ENCODE peak calls at places on chromosomes 1 and 21, in five cellular contexts. W is Peyer's patch, Y is breast epithelium, V is BE2C, O is iPS DF 6.9. G is an unnamed sample.

GRCh38 chr1:155010211-155010918 is 7.8 kb downstream of the ZBTB7B start:
- DNase-seq in W (peak; percentile 65), Y (no peak), V (no peak), O (no peak), G (no peak)

GRCh38 chr1:47853059-47853458 is 144.1 kb downstream of the TRABD2B start:
- DNase-seq in W (peak; percentile 22), Y (no peak), V (no peak), O (no peak), G (no peak)

GRCh38 chr1:33971913-33972312 is 108.0 kb downstream of the HMGB4 start:
- DNase-seq in W (no peak), Y (no peak), V (no peak), O (no peak), G (no peak)

GRCh38 chr1:49036700-49037099 is 260.0 kb upstream of the BEND5 start:
- DNase-seq in W (no peak), Y (no peak), V (no peak), O (no peak), G (no peak)

GRCh38 chr1:167661527-167662436 is 31.8 kb downstream of the RCSD1 start:
- DNase-seq in W (no peak), Y (no peak), V (no peak), O (no peak), G (no peak)

GRCh38 chr1:43774359-43774758 is 67.0 kb downstream of the ST3GAL3 start:
- DNase-seq in W (no peak), Y (no peak), V (no peak), O (no peak), G (no peak)

GRCh38 chr1:33586111-33586510 is 113.7 kb downstream of the ZSCAN20 start:
- DNase-seq in W (no peak), Y (no peak), V (no peak), O (no peak), G (no peak)

GRCh38 chr1:215523128-215523861 is 43.8 kb upstream of the KCTD3 start:
- DNase-seq in W (no peak), Y (no peak), V (no peak), O (no peak), G (no peak)

GRCh38 chr1:110647254-110647891 is 27.4 kb downstream of the KCNA3 start:
- DNase-seq in W (no peak), Y (no peak), V (no peak), O (no peak), G (no peak)

GRCh38 chr1:66271904-66272254 is 262.1 kb upstream of the SGIP1 start:
- DNase-seq in W (no peak), Y (no peak), V (peak; percentile 8), O (no peak), G (no peak)

GRCh38 chr21:46569071-46569470 is 35.8 kb downstream of the S100B start:
- DNase-seq in W (no peak), Y (no peak), V (no peak), O (no peak), G (no peak)

GRCh38 chr1:59393211-59394180 is 96.6 kb downstream of the FGGY start:
- DNase-seq in W (peak; percentile 52), Y (peak; percentile 77), V (no peak), O (peak; percentile 7), G (no peak)

GRCh38 chr1:205480349-205481278 is 23.9 kb upstream of the CDK18 start:
- DNase-seq in W (no peak), Y (no peak), V (no peak), O (no peak), G (peak; percentile 74)

GRCh38 chr1:36523850-36524249 is 41.1 kb upstream of the CSF3R start:
- DNase-seq in W (peak; percentile 19), Y (no peak), V (no peak), O (no peak), G (no peak)

GRCh38 chr21:37393786-37394185 is 27.2 kb downstream of the DYRK1A start:
- DNase-seq in W (no peak), Y (no peak), V (no peak), O (no peak), G (no peak)

GRCh38 chr1:23475134-23475628 is 8.8 kb downstream of the ASAP3 start:
- DNase-seq in W (no peak), Y (peak; percentile 67), V (no peak), O (no peak), G (no peak)

GRCh38 chr1:204338359-204338758 is 21.4 kb downstream of the PLEKHA6 start:
- DNase-seq in W (no peak), Y (no peak), V (no peak), O (no peak), G (no peak)

GRCh38 chr21:46115441-46116188 is 17.7 kb downstream of the COL6A2 start:
- DNase-seq in W (no peak), Y (no peak), V (peak; percentile 3), O (no peak), G (no peak)

GRCh38 chr1:230278871-230279582 is 147.1 kb downstream of the PGBD5 start:
- DNase-seq in W (peak; percentile 36), Y (no peak), V (no peak), O (no peak), G (no peak)

GRCh38 chr21:14482165-14482564 is 64.0 kb downstream of the SAMSN1 start:
- DNase-seq in W (peak; percentile 55), Y (no peak), V (no peak), O (no peak), G (no peak)

GRCh38 chr21:46002841-46003574 is 21.4 kb downstream of the COL6A1 start:
- DNase-seq in W (peak; percentile 40), Y (peak; percentile 15), V (peak; percentile 8), O (no peak), G (no peak)

GRCh38 chr1:145750444-145750843 is 31.1 kb downstream of the CD160 start:
- DNase-seq in W (no peak), Y (no peak), V (no peak), O (no peak), G (no peak)
- H3K36me3 ChIP-seq in W (no peaks in the 10 kb centered on the region), Y (peaks cover 8% of the 10 kb centered on the region), V (peaks cover 26% of the 10 kb centered on the region), O (peaks cover 3% of the 10 kb centered on the region), G (peaks cover 7% of the 10 kb centered on the region)

GRCh38 chr1:150226486-150226885 is 9.4 kb downstream of the ANP32E start:
- DNase-seq in W (no peak), Y (no peak), V (no peak), O (no peak), G (no peak)

GRCh38 chr1:150221552-150221951 is 14.4 kb downstream of the ANP32E start:
- DNase-seq in W (no peak), Y (no peak), V (no peak), O (no peak), G (no peak)

GRCh38 chr1:150225546-150225945 is 10.4 kb downstream of the ANP32E start:
- DNase-seq in W (no peak), Y (no peak), V (no peak), O (no peak), G (no peak)

GRCh38 chr1:150227228-150227627 is 8.7 kb downstream of the ANP32E start:
- DNase-seq in W (no peak), Y (no peak), V (no peak), O (no peak), G (no peak)
- H3K36me3 ChIP-seq in W (peaks cover 3% of the 10 kb centered on the region), Y (no peaks in the 10 kb centered on the region), V (peaks cover 79% of the 10 kb centered on the region), O (peaks cover 15% of the 10 kb centered on the region), G (peaks cover 17% of the 10 kb centered on the region)

DNA sequence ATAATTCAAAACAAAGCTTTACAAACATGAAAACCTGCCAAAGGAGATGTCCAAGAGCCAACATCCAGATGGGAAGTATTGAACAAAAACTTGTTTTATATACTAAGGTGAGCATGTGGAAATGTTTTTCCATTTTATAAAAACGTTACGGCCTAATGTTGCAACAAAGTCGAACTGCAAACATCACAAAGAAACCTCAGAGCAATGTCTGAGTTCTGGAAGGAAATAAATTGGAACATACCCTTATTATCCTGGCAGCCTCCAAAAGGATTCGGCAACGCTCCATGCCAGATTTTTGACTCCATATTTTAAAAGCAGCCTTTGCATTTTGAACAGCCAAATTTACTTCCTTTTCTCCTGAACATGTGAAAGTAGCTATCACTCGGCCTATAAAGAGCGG is 3.4 kb downstream of the ALDH9A1 start:
- DNase-seq in W (no peak), Y (no peak), V (no peak), O (no peak), G (no peak)
- H3K36me3 ChIP-seq in W (no peaks in the 10 kb centered on the region), Y (no peaks in the 10 kb centered on the region), V (no peaks in the 10 kb centered on the region), O (no peaks in the 10 kb centered on the region), G (no peaks in the 10 kb centered on the region)

GRCh38 chr1:173960625-173961024 is 43.5 kb upstream of the SERPINC1 start:
- DNase-seq in W (no peak), Y (no peak), V (no peak), O (no peak), G (no peak)

GRCh38 chr1:173963477-173963876 is 46.4 kb upstream of the SERPINC1 start:
- DNase-seq in W (no peak), Y (no peak), V (no peak), O (no peak), G (no peak)
- H3K36me3 ChIP-seq in W (no peaks in the 10 kb centered on the region), Y (peaks cover 8% of the 10 kb centered on the region), V (peaks cover 67% of the 10 kb centered on the region), O (peaks cover 16% of the 10 kb centered on the region), G (peaks cover 11% of the 10 kb centered on the region)

DNA sequence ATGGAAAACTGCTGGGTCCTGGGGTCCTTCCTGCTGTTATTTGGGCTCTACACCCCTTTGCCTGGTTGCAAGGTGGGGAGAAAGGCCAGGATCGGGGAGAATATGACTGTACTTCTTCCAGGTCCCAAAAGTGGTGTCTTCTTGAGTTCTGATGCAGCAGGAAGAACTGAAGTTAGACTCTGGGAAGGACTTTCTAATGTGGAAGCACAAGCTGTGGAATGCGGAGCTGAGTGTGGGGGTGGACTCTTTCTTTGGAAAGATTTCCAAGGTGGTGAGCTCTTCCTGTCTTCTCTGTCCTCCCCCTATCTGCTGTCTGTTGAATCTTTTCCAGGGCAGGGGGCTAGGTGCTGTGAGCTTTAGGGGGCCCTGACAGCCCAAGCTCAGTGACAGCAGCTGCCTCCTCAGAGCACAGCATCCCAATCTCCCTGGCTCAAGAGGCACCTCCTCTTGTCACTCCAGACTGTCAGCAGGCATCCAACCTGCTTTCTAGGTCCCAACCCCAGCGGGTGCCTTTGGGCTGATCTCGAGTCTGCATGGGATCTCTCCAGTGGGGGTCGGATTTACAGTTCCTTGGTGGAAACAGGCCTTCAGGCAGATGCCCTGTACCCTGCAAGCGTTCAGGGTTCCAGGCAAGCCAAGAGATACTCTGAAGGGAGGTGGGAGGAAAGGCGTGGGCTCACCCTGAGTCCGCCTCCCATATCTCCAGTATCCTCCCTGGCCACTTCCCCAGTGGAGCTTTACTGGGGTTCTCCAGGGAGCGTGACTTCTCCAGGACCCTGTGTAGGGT is 23.2 kb downstream of the ADORA1 start:
- DNase-seq in W (no peak), Y (no peak), V (no peak), O (no peak), G (no peak)
- H3K36me3 ChIP-seq in W (no peaks in the 10 kb centered on the region), Y (no peaks in the 10 kb centered on the region), V (no peaks in the 10 kb centered on the region), O (no peaks in the 10 kb centered on the region), G (no peaks in the 10 kb centered on the region)

DNA sequence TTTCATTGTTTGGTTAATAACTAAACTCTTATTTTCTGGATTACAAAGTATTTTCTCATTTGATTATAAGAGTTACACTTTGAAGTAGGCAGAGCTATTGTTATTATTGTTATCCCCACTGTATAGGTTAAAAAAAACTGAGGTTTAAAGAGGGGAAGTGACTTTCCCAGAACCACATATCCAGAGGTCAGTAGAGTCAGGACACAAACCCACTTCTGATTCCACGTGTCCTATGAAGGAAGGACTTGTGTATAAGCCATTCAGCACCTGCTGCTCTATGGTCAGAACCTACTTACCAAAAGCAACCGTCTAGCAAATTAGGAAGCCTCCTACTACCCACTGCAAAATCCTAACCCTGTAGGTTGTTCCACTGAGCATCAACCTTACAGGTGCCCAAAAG is 291.3 kb downstream of the TM2D1 start:
- DNase-seq in W (no peak), Y (no peak), V (no peak), O (no peak), G (no peak)
- H3K36me3 ChIP-seq in W (no peaks in the 10 kb centered on the region), Y (no peaks in the 10 kb centered on the region), V (no peaks in the 10 kb centered on the region), O (no peaks in the 10 kb centered on the region), G (no peaks in the 10 kb centered on the region)